ENCODE peak calls at places on chromosomes 2 and 18, in six cellular contexts. R is HEK293T; S is activated T-cell treated with anti-CD3 and anti-CD28 coated beads, Interleukin-2, amount 50 U/mL, for 24 hours; X is right lobe of liver; N is KBM-7; D is stimulated activated CD4-positive, alpha-beta T cell treated with anti-CD3 and anti-CD28 coated beads, Interleukin-12 subunit alpha, Interleukin-12 subunit beta, amount 100 ng/mL, for 4 hours. B is an unnamed sample.
A peak's percentile ranks its signal among the peaks of the same experiment; 100 is the strongest.

GRCh38 chr2:100038019-100038418 is 104.4 kb downstream of the AFF3 start:
- DNase-seq in R (no peak), S (no peak), X (no peak), N (no peak), D (no peak), B (no peak)

GRCh38 chr2:235360446-235360845 is 133.4 kb upstream of the AGAP1 start:
- DNase-seq in R (no peak), S (no peak), X (no peak), N (no peak), D (no peak), B (no peak)

GRCh38 chr2:10283106-10284062 is 19.3 kb upstream of the HPCAL1 start:
- DNase-seq in R (no peak), S (no peak), X (no peak), N (no peak), D (no peak), B (no peak)

GRCh38 chr2:178155524-178155923 is 38.8 kb upstream of the OSBPL6 start:
- DNase-seq in R (no peak), S (no peak), X (no peak), N (no peak), D (no peak), B (no peak)

GRCh38 chr2:38125830-38126229 is 49.9 kb upstream of the CYP1B1 start:
- DNase-seq in R (no peak), S (no peak), X (no peak), N (no peak), D (no peak), B (no peak)

GRCh38 chr2:24077535-24077877 is 1.4 kb upstream of the SF3B6 start:
- DNase-seq in R (no peak), S (no peak), X (no peak), N (no peak), D (no peak), B (no peak)

GRCh38 chr2:241321911-241322310 is 6.2 kb downstream of the SEPTIN2 start:
- DNase-seq in R (no peak), S (no peak), X (no peak), N (no peak), D (no peak), B (no peak)

GRCh38 chr2:28438532-28439063 is 45.9 kb downstream of the FOSL2 start:
- DNase-seq in R (no peak), S (no peak), X (no peak), N (no peak), D (no peak), B (no peak)

GRCh38 chr2:141399270-141399669 is 731.5 kb downstream of the LRP1B start:
- DNase-seq in R (peak; percentile 4), S (no peak), X (no peak), N (peak; percentile 31), D (no peak), B (no peak)

GRCh38 chr2:187982668-187983067 is 309.0 kb upstream of the GULP1 start:
- DNase-seq in R (no peak), S (no peak), X (no peak), N (peak; percentile 96), D (no peak), B (peak; percentile 55)

GRCh38 chr2:188619146-188619545 is 327.5 kb downstream of the GULP1 start:
- DNase-seq in R (no peak), S (no peak), X (no peak), N (no peak), D (no peak), B (no peak)

GRCh38 chr2:133557624-133558023 is 10.6 kb downstream of the NCKAP5 start:
- DNase-seq in R (no peak), S (no peak), X (no peak), N (no peak), D (no peak), B (no peak)

GRCh38 chr2:82731824-82732223 is 1727.3 kb downstream of the SUCLG1 start:
- DNase-seq in R (no peak), S (no peak), X (no peak), N (no peak), D (no peak), B (no peak)

GRCh38 chr2:28552045-28552823 is 56.4 kb downstream of the PLB1 start:
- DNase-seq in R (no peak), S (no peak), X (no peak), N (no peak), D (no peak), B (no peak)

GRCh38 chr2:72895154-72895553 is 7.9 kb downstream of the SPR start:
- DNase-seq in R (no peak), S (no peak), X (no peak), N (no peak), D (no peak), B (no peak)

GRCh38 chr2:161384864-161385263 is 31.2 kb upstream of the TBR1 start:
- DNase-seq in R (no peak), S (no peak), X (no peak), N (no peak), D (no peak), B (no peak)

GRCh38 chr2:35462226-35462983 is 893.2 kb upstream of the CRIM1 start:
- DNase-seq in R (no peak), S (no peak), X (no peak), N (no peak), D (no peak), B (no peak)

GRCh38 chr2:191625016-191625415 is 52.9 kb upstream of the NABP1 start:
- DNase-seq in R (no peak), S (no peak), X (no peak), N (peak; percentile 83), D (peak; percentile 19), B (no peak)

GRCh38 chr2:24345937-24346336 is 14.4 kb downstream of the ITSN2 start:
- DNase-seq in R (no peak), S (no peak), X (no peak), N (no peak), D (no peak), B (no peak)

GRCh38 chr2:10359246-10359645 is 56.5 kb downstream of the HPCAL1 start:
- DNase-seq in R (no peak), S (no peak), X (no peak), N (no peak), D (no peak), B (no peak)

GRCh38 chr18:8998481-8999217 is 103.8 kb upstream of the NDUFV2 start:
- DNase-seq in R (no peak), S (no peak), X (no peak), N (no peak), D (no peak), B (no peak)

GRCh38 chr2:1687254-1687653 is 57.1 kb downstream of the PXDN start:
- DNase-seq in R (no peak), S (no peak), X (no peak), N (no peak), D (no peak), B (no peak)

GRCh38 chr2:188085421-188085820 is 206.3 kb upstream of the GULP1 start:
- DNase-seq in R (no peak), S (no peak), X (no peak), N (no peak), D (no peak), B (no peak)

GRCh38 chr2:8583400-8584173 is 98.3 kb upstream of the ID2 start:
- DNase-seq in R (peak; percentile 80), S (peak; percentile 90), X (peak; percentile 95), N (peak; percentile 99), D (peak; percentile 73), B (peak; percentile 99)

GRCh38 chr18:30135938-30136337 is 906.6 kb downstream of the DSC3 start:
- DNase-seq in R (no peak), S (no peak), X (no peak), N (no peak), D (no peak), B (no peak)

GRCh38 chr2:174585657-174586056 is 11.9 kb downstream of the WIPF1 start:
- DNase-seq in R (no peak), S (no peak), X (no peak), N (no peak), D (no peak), B (no peak)

GRCh38 chr2:71496156-71496770 is 42.9 kb downstream of the DYSF start:
- DNase-seq in R (no peak), S (no peak), X (no peak), N (no peak), D (no peak), B (no peak)

GRCh38 chr2:19786408-19787058 is 115.2 kb downstream of the TTC32 start:
- DNase-seq in R (no peak), S (no peak), X (no peak), N (peak; percentile 65), D (no peak), B (no peak)

GRCh38 chr2:28633739-28634138 is 117.9 kb upstream of the PPP1CB start:
- DNase-seq in R (no peak), S (no peak), X (no peak), N (no peak), D (no peak), B (no peak)

GRCh38 chr2:219175928-219176817 is 552 bp downstream of the CNPPD1 start:
- DNase-seq in R (peak; percentile 35), S (no peak), X (peak; percentile 60), N (no peak), D (peak; percentile 23), B (peak; percentile 61)

GRCh38 chr2:22487541-22487940 is 897.4 kb upstream of the KLHL29 start:
- DNase-seq in R (no peak), S (no peak), X (no peak), N (no peak), D (no peak), B (no peak)

GRCh38 chr2:31384771-31385276 is 29.7 kb downstream of the XDH start:
- DNase-seq in R (no peak), S (no peak), X (no peak), N (no peak), D (no peak), B (no peak)

GRCh38 chr2:108382196-108382595 is 4.4 kb downstream of the SULT1C4 start:
- DNase-seq in R (no peak), S (no peak), X (no peak), N (no peak), D (no peak), B (no peak)

GRCh38 chr2:70738159-70738558 is 29.8 kb downstream of the ADD2 start:
- DNase-seq in R (no peak), S (no peak), X (no peak), N (no peak), D (no peak), B (no peak)

B was measured in left lobe of liver.